ENCODE peak calls at places on chromosome 21, in four cellular contexts. I, K, P and A are unnamed samples.

GRCh38 chr21:42433946-42434551 is 30.3 kb downstream of the UBASH3A start:
- DNase-seq in I (no peak), P (no peak), K (no peak), A (no peak)

GRCh38 chr21:44996501-44996921 is 56.7 kb downstream of the SLX9 start:
- DNase-seq in P (no peak), I (no peak), K (no peak), A (no peak)

GRCh38 chr21:17819878-17820232 is 699 bp upstream of the C21orf91 start:
- DNase-seq in P (no peak), I (no peak), K (no peak), A (no peak)

GRCh38 chr21:27561116-27561515 is 594.2 kb upstream of the ADAMTS5 start:
- DNase-seq in P (peak), I (no peak), K (no peak), A (peak)

GRCh38 chr21:36156815-36157670 is at the start of gene DOP1B:
- DNase-seq in P (no peak), K (peak), I (no peak), A (no peak)

GRCh38 chr21:35048183-35048601 is 910 bp downstream of the RUNX1 start:
- DNase-seq in K (no peak), P (no peak), I (no peak), A (peak)

GRCh38 chr21:44969965-44970755 is 30.3 kb downstream of the SLX9 start:
- DNase-seq in K (no peak), I (no peak), P (no peak), A (peak)

GRCh38 chr21:38303300-38303699 is 46.5 kb downstream of the KCNJ15 start:
- DNase-seq in K (no peak), I (no peak), P (no peak), A (no peak)

GRCh38 chr21:20902511-20902910 is 95.7 kb upstream of the NCAM2 start:
- DNase-seq in P (no peak), I (no peak), K (no peak), A (no peak)

GRCh38 chr21:41933259-41934079 is 20.3 kb downstream of the C2CD2 start:
- DNase-seq in I (no peak), K (no peak), P (no peak), A (peak)

GRCh38 chr21:35257413-35257812 is 208.3 kb upstream of the RUNX1 start:
- DNase-seq in K (peak), I (peak), P (peak), A (peak)

GRCh38 chr21:34737115-34737514 is 68.3 kb downstream of the CLIC6 start:
- DNase-seq in P (no peak), K (no peak), I (no peak), A (no peak)

GRCh38 chr21:31909772-31910470 is 37.1 kb downstream of the HUNK start:
- DNase-seq in K (no peak), P (no peak), I (no peak), A (no peak)

GRCh38 chr21:42524341-42525227 is 10.9 kb downstream of the SLC37A1 start:
- DNase-seq in K (peak), I (no peak), P (peak), A (peak)

GRCh38 chr21:26142363-26142762 is 28.2 kb downstream of the APP start:
- DNase-seq in K (no peak), P (no peak), I (no peak), A (no peak)

GRCh38 chr21:42340187-42340586 is 10.6 kb downstream of the TFF2 start:
- DNase-seq in K (no peak), P (no peak), I (no peak), A (no peak)

GRCh38 chr21:42534361-42534900 is 20.8 kb downstream of the SLC37A1 start:
- DNase-seq in K (peak), P (no peak), I (no peak), A (peak)

GRCh38 chr21:35932232-35932911 is 128.0 kb downstream of the SETD4 start:
- DNase-seq in P (peak), I (peak), K (peak), A (no peak)

GRCh38 chr21:26732442-26733221 is 112.6 kb downstream of the ADAMTS1 start:
- DNase-seq in K (peak), P (peak), I (peak), A (peak)

GRCh38 chr21:42833859-42834729 is 45.2 kb downstream of the WDR4 start:
- DNase-seq in K (no peak), I (no peak), P (no peak), A (no peak)

GRCh38 chr21:42640486-42640885 is 12.9 kb upstream of the PDE9A start:
- DNase-seq in I (peak), K (no peak), P (peak), A (no peak)

GRCh38 chr21:45019076-45019886 is 55.1 kb upstream of the ADARB1 start:
- DNase-seq in K (peak), P (peak), I (no peak), A (no peak)

GRCh38 chr21:34926784-34927548 is 122.1 kb downstream of the RUNX1 start:
- DNase-seq in K (no peak), I (no peak), P (no peak), A (no peak)

GRCh38 chr21:15486460-15487241 is 243.1 kb upstream of the USP25 start:
- DNase-seq in K (no peak), I (no peak), P (no peak), A (no peak)
- H3K4me3 ChIP-seq in K (no peak), I (no peak), P (no peak), A (no peak)

GRCh38 chr21:33266050-33266783 is at the start of gene IL10RB:
- DNase-seq in P (peak), K (peak), I (peak), A (peak)
- TF ChIP-seq POLR2A in P (peak), K (peak), I (peak), A (peak)

GRCh38 chr21:39317134-39318090 is 4.0 kb upstream of the BRWD1 start:
- DNase-seq in P (no peak), I (no peak), K (no peak), A (no peak)
- H3K4me3 ChIP-seq in P (no peak), I (no peak), K (no peak), A (no peak)

GRCh38 chr21:46092811-46093667 is 4.9 kb upstream of the COL6A2 start:
- DNase-seq in P (peak), K (no peak), I (no peak), A (peak)
- TF ChIP-seq POLR2A in P (no peak), K (no peak), I (no peak), A (no peak)